ENCODE peak calls at places on chromosomes 5 and 9, in seven cellular contexts. S is colonic mucosa, T is right lobe of liver, E is foreskin fibroblast, G is pancreas, W is heart left ventricle, U is choroid plexus epithelial cell. N is an unnamed sample.

GRCh38 chr5:66933066-66933465 is 263.5 kb downstream of the CD180 start:
- DNase-seq in S (no peak), T (no peak), E (peak; percentile 64), G (no peak), W (no peak), U (peak; percentile 64), N (no peak)

GRCh38 chr5:178353461-178353860 is 120.9 kb upstream of the PHYKPL start:
- DNase-seq in S (no peak), T (no peak), E (no peak), G (no peak), W (no peak), U (no peak), N (no peak)

GRCh38 chr9:114263853-114264510 is 58.9 kb upstream of the ORM1 start:
- DNase-seq in S (no peak), T (no peak), E (no peak), G (no peak), W (no peak), U (peak; percentile 49), N (no peak)

GRCh38 chr5:13354611-13355010 is 589.9 kb downstream of the DNAH5 start:
- DNase-seq in S (no peak), T (no peak), E (no peak), G (no peak), W (no peak), U (no peak), N (no peak)

GRCh38 chr9:94096819-94097577 is 12.7 kb downstream of the PTPDC1 start:
- DNase-seq in S (no peak), T (no peak), E (no peak), G (no peak), W (no peak), U (no peak), N (no peak)

GRCh38 chr9:4499917-4500316 is 9.6 kb downstream of the SLC1A1 start:
- DNase-seq in S (no peak), T (peak; percentile 76), E (no peak), G (peak; percentile 60), W (no peak), U (no peak), N (no peak)

GRCh38 chr5:123756325-123756664 is 244.3 kb downstream of the CSNK1G3 start:
- DNase-seq in S (no peak), T (no peak), E (no peak), G (no peak), W (no peak), U (no peak), N (no peak)

GRCh38 chr9:134551657-134552348 is 89.8 kb upstream of the COL5A1 start:
- DNase-seq in S (no peak), T (peak; percentile 56), E (peak; percentile 76), G (peak; percentile 59), W (peak; percentile 40), U (peak; percentile 89), N (no peak)

GRCh38 chr5:160198148-160198545 is 31.2 kb upstream of the FABP6 start:
- DNase-seq in S (no peak), T (no peak), E (no peak), G (no peak), W (no peak), U (no peak), N (no peak)

GRCh38 chr9:129140397-129141065 is 29.3 kb downstream of the PTPA start:
- DNase-seq in S (peak; percentile 71), T (peak; percentile 51), E (no peak), G (peak; percentile 70), W (peak; percentile 59), U (peak; percentile 66), N (no peak)

GRCh38 chr9:136838314-136839228 is 3.7 kb upstream of the AJM1 start:
- DNase-seq in S (no peak), T (peak; percentile 15), E (no peak), G (no peak), W (no peak), U (no peak), N (no peak)

GRCh38 chr9:38062498-38063362 is 6.3 kb downstream of the SHB start:
- DNase-seq in S (no peak), T (no peak), E (peak; percentile 74), G (no peak), W (no peak), U (peak; percentile 61), N (no peak)

GRCh38 chr9:87497604-87498045 is at the start of gene DAPK1:
- DNase-seq in S (peak; percentile 68), T (peak; percentile 89), E (no peak), G (peak; percentile 91), W (peak; percentile 47), U (peak; percentile 38), N (peak; percentile 31)

GRCh38 chr5:136038635-136039034 is 9.8 kb downstream of the TGFBI start:
- DNase-seq in S (no peak), T (no peak), E (no peak), G (no peak), W (no peak), U (peak; percentile 73), N (no peak)

GRCh38 chr9:35972093-35972492 is 14.1 kb upstream of the OR2S2 start:
- DNase-seq in S (no peak), T (no peak), E (no peak), G (no peak), W (no peak), U (no peak), N (no peak)

GRCh38 chr9:134223601-134224122 is 59.3 kb upstream of the RNU6ATAC start:
- DNase-seq in S (no peak), T (peak; percentile 49), E (no peak), G (peak; percentile 26), W (no peak), U (peak; percentile 44), N (no peak)

GRCh38 chr5:172123269-172123692 is 64.7 kb downstream of the STK10 start:
- DNase-seq in S (peak; percentile 66), T (peak; percentile 66), E (peak; percentile 87), G (peak; percentile 26), W (peak; percentile 89), U (peak; percentile 83), N (peak; percentile 94)

GRCh38 chr9:91992636-91993035 is 42.6 kb upstream of the ROR2 start:
- DNase-seq in S (no peak), T (no peak), E (peak; percentile 84), G (no peak), W (no peak), U (peak; percentile 47), N (peak; percentile 25)

GRCh38 chr5:150774145-150774544 is 4.4 kb upstream of the SMIM3 start:
- DNase-seq in S (no peak), T (no peak), E (peak; percentile 82), G (no peak), W (no peak), U (peak; percentile 71), N (no peak)

GRCh38 chr5:137051165-137051564 is 448.0 kb downstream of the SPOCK1 start:
- DNase-seq in S (no peak), T (no peak), E (peak; percentile 4), G (no peak), W (no peak), U (no peak), N (no peak)

GRCh38 chr5:42840279-42840678 is 28.6 kb upstream of the SELENOP start:
- DNase-seq in S (peak; percentile 50), T (peak; percentile 77), E (peak; percentile 72), G (no peak), W (peak; percentile 47), U (peak; percentile 98), N (peak; percentile 87)

GRCh38 chr5:121189569-121190305 is 661.9 kb upstream of the FTMT start:
- DNase-seq in S (no peak), T (no peak), E (peak; percentile 36), G (no peak), W (no peak), U (peak; percentile 86), N (no peak)

GRCh38 chr9:116042321-116042720 is 111.3 kb upstream of the PAPPA start:
- DNase-seq in S (no peak), T (no peak), E (no peak), G (no peak), W (no peak), U (no peak), N (no peak)
- TF ChIP-seq CTCF in S (no peak), T (no peak), E (no peak), G (no peak), W (no peak), U (no peak), N (no peak)

DNA sequence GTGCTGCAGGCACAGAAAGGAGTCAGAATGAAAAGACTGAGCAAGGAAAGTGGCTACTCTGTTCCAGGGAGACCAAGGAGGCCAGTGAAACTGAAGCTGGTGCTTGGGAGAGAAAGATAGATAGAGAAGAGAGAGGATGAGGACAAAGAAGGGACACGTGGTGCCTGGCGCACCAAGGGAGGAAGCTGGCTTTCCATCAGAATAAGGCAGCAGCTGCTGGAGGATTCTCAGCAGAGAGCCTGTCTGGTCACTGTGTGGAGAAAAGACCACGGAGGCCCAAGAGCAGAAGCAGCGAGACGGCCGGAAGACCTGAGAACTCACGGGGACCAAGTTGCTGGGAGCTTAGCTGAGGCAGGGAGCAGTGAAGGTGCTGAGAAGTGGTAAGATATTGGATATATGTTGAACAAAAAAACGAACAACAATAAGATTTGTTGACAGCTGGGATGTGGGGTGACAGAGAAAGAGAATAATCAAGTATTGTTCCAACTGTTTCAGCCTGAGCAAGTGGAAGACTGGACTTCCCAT is 116.1 kb downstream of the SEMA5A start:
- DNase-seq in S (no peak), T (no peak), E (no peak), G (no peak), W (no peak), U (no peak), N (no peak)
- H3K4me3 ChIP-seq in S (no peak overlapping the region), T (no peak overlapping the region), E (no peak overlapping the region), G (no peak overlapping the region), W (no peak overlapping the region), U (no peak overlapping the region), N (no peak overlapping the region)

GRCh38 chr9:102273952-102274351 is 535.5 kb upstream of the GRIN3A start:
- DNase-seq in S (no peak), T (no peak), E (no peak), G (no peak), W (no peak), U (no peak), N (no peak)
- TF ChIP-seq CTCF in S (no peak), T (no peak), E (no peak), G (no peak), W (no peak), U (no peak), N (no peak)

GRCh38 chr5:51476456-51476855 is 93.2 kb downstream of the ISL1 start:
- DNase-seq in S (no peak), T (no peak), E (no peak), G (no peak), W (no peak), U (no peak), N (no peak)

GRCh38 chr5:51472472-51472871 is 89.2 kb downstream of the ISL1 start:
- DNase-seq in S (no peak), T (no peak), E (no peak), G (no peak), W (no peak), U (no peak), N (no peak)

GRCh38 chr5:51471642-51472041 is 88.4 kb downstream of the ISL1 start:
- DNase-seq in S (no peak), T (no peak), E (no peak), G (no peak), W (no peak), U (no peak), N (no peak)

GRCh38 chr5:51479840-51480239 is 96.6 kb downstream of the ISL1 start:
- DNase-seq in S (no peak), T (no peak), E (no peak), G (no peak), W (no peak), U (no peak), N (no peak)

DNA sequence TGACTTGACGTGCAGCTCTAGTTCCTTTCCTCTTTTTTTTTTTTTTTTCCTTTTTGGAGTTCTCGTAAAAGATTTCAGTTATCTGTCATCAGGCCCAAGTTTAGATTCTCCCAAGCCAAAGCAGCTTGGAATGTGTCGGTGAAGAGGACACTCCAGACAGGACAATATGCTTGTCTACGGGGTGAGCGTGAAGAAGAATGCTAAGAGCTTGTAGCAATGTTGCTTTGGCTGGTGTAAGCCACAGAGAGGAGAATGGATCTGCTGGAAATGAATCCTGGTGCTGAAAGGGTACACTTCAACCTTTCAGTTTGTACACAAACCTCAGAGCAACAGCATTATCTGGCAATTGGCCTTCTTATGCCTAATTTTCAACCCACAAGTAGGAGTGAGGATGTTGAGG is 92.4 kb downstream of the ISL1 start:
- DNase-seq in S (no peak), T (no peak), E (no peak), G (no peak), W (no peak), U (no peak), N (no peak)
- H3K4me3 ChIP-seq in S (no peak overlapping the region), T (no peak overlapping the region), E (no peak overlapping the region), G (no peak overlapping the region), W (no peak overlapping the region), U (no peak overlapping the region), N (no peak overlapping the region)